ENCODE peak calls at places on chromosome 2, in nine cellular contexts. P is activated CD8-positive, alpha-beta T cell treated with anti-CD3 and anti-CD28 coated beads for 36 hours; K is NT2/D1; B is GM12864; N is NCI-H524; Q is astrocyte; V is stimulated activated CD4-positive, alpha-beta T cell treated with anti-CD3 and anti-CD28 coated beads, Interleukin-2, amount 100 ng/mL, for 48 hours; R is SJSA1; E is substantia nigra. S is an unnamed sample.

GRCh38 chr2:136423516-136423996 is 305.6 kb upstream of the CXCR4 start:
- DNase-seq in N (peak), E (peak), K (peak), V (peak), P (peak), B (peak), Q (peak), R (peak), S (peak)

GRCh38 chr2:7272180-7272579 is 355.0 kb downstream of the RNF144A start:
- DNase-seq in B (no peak), Q (peak), N (no peak), P (no peak), R (no peak), V (no peak), E (no peak), K (no peak), S (no peak)

GRCh38 chr2:36485521-36485920 is 112.4 kb downstream of the FEZ2 start:
- DNase-seq in B (no peak), Q (peak), N (no peak), V (no peak), R (peak), E (no peak), P (no peak), K (no peak), S (no peak)

GRCh38 chr2:165224941-165225340 is 14.3 kb upstream of the SCN2A start:
- DNase-seq in P (no peak), K (no peak), E (no peak), R (no peak), Q (no peak), B (no peak), V (no peak), N (no peak), S (no peak)

GRCh38 chr2:148022882-148023281 is 2.0 kb downstream of the MBD5 start:
- DNase-seq in V (no peak), P (no peak), B (no peak), N (no peak), R (no peak), Q (no peak), K (no peak), E (no peak), S (no peak)

GRCh38 chr2:69309336-69310048 is 77.5 kb downstream of the GFPT1 start:
- DNase-seq in Q (peak), V (no peak), E (no peak), R (no peak), B (no peak), K (no peak), N (no peak), P (no peak), S (no peak)

GRCh38 chr2:98519156-98519555 is 74.5 kb downstream of the INPP4A start:
- DNase-seq in B (no peak), P (no peak), K (no peak), E (no peak), Q (peak), V (no peak), R (no peak), N (no peak), S (no peak)

GRCh38 chr2:172606285-172606684 is 50.4 kb downstream of the PDK1 start:
- DNase-seq in K (no peak), V (no peak), R (no peak), Q (peak), B (no peak), N (no peak), P (no peak), E (no peak), S (no peak)

GRCh38 chr2:171883275-171883893 is 10.7 kb downstream of the SLC25A12 start:
- DNase-seq in P (no peak), B (no peak), R (no peak), K (no peak), V (no peak), E (no peak), Q (no peak), N (peak), S (no peak)